ENCODE peak calls at places on chromosome 3, in seven cellular contexts. U, F, I, A, C, L and T are unnamed samples.

GRCh38 chr3:61537366-61537765 is 24.0 kb upstream of the PTPRG start:
- DNase-seq in U (no peak), F (no peak), I (no peak), A (no peak), C (no peak), L (no peak), T (no peak)

GRCh38 chr3:33313331-33313730 is 36.1 kb downstream of the FBXL2 start:
- DNase-seq in U (no peak), F (no peak), I (no peak), A (peak), C (no peak), L (no peak), T (no peak)

GRCh38 chr3:152149832-152150231 is 118.9 kb upstream of the MBNL1 start:
- DNase-seq in U (no peak), F (no peak), I (no peak), A (no peak), C (no peak), L (no peak), T (peak)

GRCh38 chr3:41202834-41203345 is 3.6 kb downstream of the CTNNB1 start:
- DNase-seq in U (no peak), F (no peak), I (no peak), A (peak), C (no peak), L (no peak), T (peak)

GRCh38 chr3:193148678-193149473 is 92.1 kb upstream of the PLAAT1 start:
- DNase-seq in U (no peak), F (no peak), I (no peak), A (no peak), C (no peak), L (no peak), T (no peak)

GRCh38 chr3:179196098-179196497 is 47.9 kb downstream of the PIK3CA start:
- DNase-seq in U (no peak), F (peak), I (no peak), A (peak), C (no peak), L (no peak), T (peak)

GRCh38 chr3:122789585-122790273 is 3.9 kb downstream of the HSPBAP1 start:
- DNase-seq in U (no peak), F (no peak), I (no peak), A (no peak), C (no peak), L (no peak), T (no peak)

GRCh38 chr3:189685854-189686253 is 54.7 kb downstream of the TP63 start:
- DNase-seq in U (no peak), F (no peak), I (no peak), A (peak), C (no peak), L (no peak), T (peak)

GRCh38 chr3:129412542-129413198 is 15.8 kb downstream of the EFCAB12 start:
- DNase-seq in U (no peak), F (no peak), I (peak), A (peak), C (no peak), L (peak), T (peak)

GRCh38 chr3:141380279-141380678 is 12.0 kb downstream of the ZBTB38 start:
- DNase-seq in U (no peak), F (no peak), I (no peak), A (no peak), C (no peak), L (no peak), T (no peak)

GRCh38 chr3:158908187-158908762 is 106.4 kb downstream of the MFSD1 start:
- DNase-seq in U (no peak), F (no peak), I (no peak), A (no peak), C (no peak), L (no peak), T (no peak)

GRCh38 chr3:36992806-36993325 is at the start of gene EPM2AIP1:
- DNase-seq in U (peak), F (peak), I (peak), A (no peak), C (peak), L (peak), T (no peak)

GRCh38 chr3:45225465-45226205 is 452 bp downstream of the TMEM158 start:
- DNase-seq in U (no peak), F (peak), I (no peak), A (no peak), C (peak), L (peak), T (no peak)

GRCh38 chr3:155870945-155871745 is 695 bp downstream of the GMPS start:
- DNase-seq in U (peak), F (peak), I (peak), A (no peak), C (peak), L (peak), T (peak)

GRCh38 chr3:88203537-88204143 is 53.9 kb downstream of the C3orf38 start:
- DNase-seq in U (peak), F (no peak), I (peak), A (peak), C (no peak), L (peak), T (peak)

GRCh38 chr3:105791919-105792786 is 76.7 kb downstream of the CBLB start:
- DNase-seq in U (peak), F (no peak), I (peak), A (peak), C (no peak), L (peak), T (peak)

GRCh38 chr3:14234197-14235002 is 55.8 kb downstream of the LSM3 start:
- DNase-seq in U (no peak), F (no peak), I (peak), A (no peak), C (peak), L (no peak), T (peak)

GRCh38 chr3:194760740-194761139 is 75.1 kb downstream of the FAM43A start:
- DNase-seq in U (no peak), F (no peak), I (no peak), A (no peak), C (no peak), L (no peak), T (no peak)

GRCh38 chr3:133426721-133427120 is 26.9 kb downstream of the BFSP2 start:
- DNase-seq in U (no peak), F (no peak), I (no peak), A (peak), C (no peak), L (no peak), T (no peak)

GRCh38 chr3:17967111-17967510 is 224.7 kb upstream of the TBC1D5 start:
- DNase-seq in U (no peak), F (no peak), I (no peak), A (no peak), C (no peak), L (no peak), T (no peak)

GRCh38 chr3:37712918-37713819 is 148.5 kb upstream of the CTDSPL start:
- DNase-seq in U (no peak), F (no peak), I (peak), A (peak), C (no peak), L (no peak), T (peak)

GRCh38 chr3:172515130-172515918 is 7.9 kb downstream of the TNFSF10 start:
- DNase-seq in U (no peak), F (no peak), I (no peak), A (no peak), C (no peak), L (no peak), T (peak)

GRCh38 chr3:50174517-50174895 is 16.9 kb upstream of the GNAT1 start:
- DNase-seq in U (no peak), F (no peak), I (no peak), A (no peak), C (no peak), L (no peak), T (no peak)

GRCh38 chr3:50172615-50173220 is 17.6 kb downstream of the SEMA3F start:
- DNase-seq in U (no peak), F (no peak), I (no peak), A (no peak), C (no peak), L (no peak), T (no peak)

GRCh38 chr3:50171540-50172301 is 16.6 kb downstream of the SEMA3F start:
- DNase-seq in U (no peak), F (no peak), I (no peak), A (no peak), C (no peak), L (no peak), T (no peak)

GRCh38 chr3:50174947-50175524 is 16.4 kb upstream of the GNAT1 start:
- DNase-seq in U (no peak), F (peak), I (no peak), A (no peak), C (no peak), L (no peak), T (no peak)

GRCh38 chr3:50173685-50174516 is 17.5 kb upstream of the GNAT1 start:
- DNase-seq in U (no peak), F (peak), I (no peak), A (no peak), C (no peak), L (no peak), T (no peak)
- H3K4me3 ChIP-seq in U (no peak), F (no peak), I (no peak), A (no peak), C (no peak), L (no peak), T (no peak)

GRCh38 chr3:139585820-139586219 is 46.3 kb upstream of the RBP1 start:
- DNase-seq in U (no peak), F (no peak), I (no peak), A (no peak), C (no peak), L (no peak), T (no peak)

GRCh38 chr3:139586420-139587017 is 47.0 kb upstream of the RBP1 start:
- DNase-seq in U (no peak), F (no peak), I (no peak), A (no peak), C (no peak), L (no peak), T (no peak)

DNA sequence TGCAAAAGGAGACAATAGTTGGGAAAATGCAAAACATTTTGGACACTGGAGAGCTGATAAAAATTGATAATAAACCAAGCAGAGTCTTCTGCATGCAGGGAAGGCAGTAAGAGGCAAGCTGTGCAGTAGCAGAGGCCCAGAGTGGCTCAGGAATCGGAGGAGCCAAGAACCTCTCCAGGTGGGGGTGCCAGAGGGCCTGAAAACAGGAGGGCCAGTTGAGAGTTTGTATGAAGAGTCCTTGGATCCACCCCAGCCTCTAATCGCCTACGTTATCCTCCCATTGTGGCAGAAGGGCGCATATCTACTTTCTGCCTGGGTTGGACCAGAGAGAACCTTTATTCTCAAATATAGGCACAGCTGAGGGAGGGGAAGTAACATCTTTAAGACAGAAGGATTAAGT is 48.9 kb upstream of the RBP1 start:
- DNase-seq in U (no peak), F (no peak), I (no peak), A (no peak), C (no peak), L (no peak), T (no peak)
- TF ChIP-seq CTCF in U (no peak), F (no peak), I (no peak), A (peak), C (no peak), L (no peak), T (no peak)

GRCh38 chr3:120472121-120472844 is 21.5 kb upstream of the FSTL1 start:
- DNase-seq in U (no peak), F (no peak), I (no peak), A (peak), C (no peak), L (no peak), T (no peak)

GRCh38 chr3:120468635-120469295 is 18.0 kb upstream of the FSTL1 start:
- DNase-seq in U (no peak), F (no peak), I (no peak), A (no peak), C (no peak), L (no peak), T (no peak)

GRCh38 chr3:120471643-120472042 is 20.9 kb upstream of the FSTL1 start:
- DNase-seq in U (no peak), F (no peak), I (no peak), A (peak), C (no peak), L (no peak), T (no peak)

GRCh38 chr3:120469440-120470415 is 18.9 kb upstream of the FSTL1 start:
- DNase-seq in U (no peak), F (no peak), I (peak), A (peak), C (no peak), L (no peak), T (no peak)

GRCh38 chr3:120470870-120471269 is 20.1 kb upstream of the FSTL1 start:
- DNase-seq in U (peak), F (no peak), I (no peak), A (no peak), C (no peak), L (no peak), T (no peak)
- H3K4me3 ChIP-seq in U (no peak), F (no peak), I (no peak), A (no peak), C (no peak), L (no peak), T (no peak)

DNA sequence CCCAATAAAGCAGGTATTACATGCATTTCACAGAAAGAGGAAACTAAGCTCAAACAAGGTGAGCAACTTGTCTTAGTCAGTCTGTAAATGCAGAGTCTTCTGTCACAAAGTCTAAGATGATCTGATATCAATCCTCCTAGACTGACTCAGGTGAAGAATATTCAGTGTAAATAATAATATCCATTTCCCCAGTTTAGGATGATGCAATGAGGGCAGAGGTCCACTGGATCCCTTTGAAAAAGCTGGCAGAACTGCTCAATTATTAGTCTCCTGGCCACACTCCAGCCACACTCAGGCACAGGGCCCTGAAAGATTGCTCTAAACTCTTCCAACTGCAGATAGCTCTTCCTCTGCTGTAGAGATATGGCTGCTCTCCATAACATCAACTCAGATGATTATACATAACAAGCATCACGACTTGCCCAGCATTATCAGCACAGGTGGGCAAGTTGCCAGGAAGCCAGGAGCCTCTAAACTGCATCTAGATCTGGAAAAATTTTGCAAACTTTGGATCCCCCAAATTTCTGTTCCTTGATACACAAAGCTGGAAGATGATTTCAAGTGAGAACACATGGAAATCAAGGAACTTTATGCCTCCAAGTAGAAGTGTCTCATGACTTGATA is 129.8 kb upstream of the CPNE4 start:
- DNase-seq in U (no peak), F (no peak), I (no peak), A (peak), C (no peak), L (no peak), T (peak)
- TF ChIP-seq CTCF in U (no peak), F (no peak), I (no peak), A (no peak), C (no peak), L (no peak), T (no peak)